ENCODE peak calls at places on chromosome 13, in four cellular contexts. One of them, this sample, is unnamed.

GRCh38 chr13:113837554-113838355 is 26.1 kb downstream of the GAS6 start:
- DNase-seq in mesenchymal stem cell: peak
- DNase-seq in tibial artery: peak
- DNase-seq in transverse colon: peak
- DNase-seq in this sample: peak

GRCh38 chr13:100434010-100434763 is 154.4 kb downstream of the GGACT start:
- DNase-seq in mesenchymal stem cell: peak
- DNase-seq in tibial artery: no peak
- DNase-seq in transverse colon: no peak
- DNase-seq in this sample: no peak

GRCh38 chr13:31638577-31638976 is 100.7 kb upstream of the RXFP2 start:
- DNase-seq in mesenchymal stem cell: peak
- DNase-seq in tibial artery: no peak
- DNase-seq in transverse colon: no peak
- DNase-seq in this sample: no peak

GRCh38 chr13:113551081-113552000 is 33.2 kb upstream of the TFDP1 start:
- DNase-seq in mesenchymal stem cell: no peak
- DNase-seq in tibial artery: peak
- DNase-seq in transverse colon: peak
- DNase-seq in this sample: no peak

GRCh38 chr13:18628428-18628827 is 553.2 kb downstream of the TUBA3C start:
- DNase-seq in mesenchymal stem cell: no peak
- DNase-seq in tibial artery: no peak
- DNase-seq in transverse colon: no peak
- DNase-seq in this sample: no peak

GRCh38 chr13:73602295-73602694 is 531.9 kb downstream of the KLF12 start:
- DNase-seq in mesenchymal stem cell: no peak
- DNase-seq in tibial artery: no peak
- DNase-seq in transverse colon: no peak
- DNase-seq in this sample: no peak

GRCh38 chr13:67267136-67267535 is 37.0 kb upstream of the PCDH9 start:
- DNase-seq in mesenchymal stem cell: no peak
- DNase-seq in tibial artery: no peak
- DNase-seq in transverse colon: no peak
- DNase-seq in this sample: no peak

GRCh38 chr13:114120486-114121430 is 11.7 kb downstream of the RASA3 start:
- DNase-seq in mesenchymal stem cell: peak
- DNase-seq in tibial artery: no peak
- DNase-seq in transverse colon: no peak
- DNase-seq in this sample: no peak

GRCh38 chr13:51453959-51454703 is 1.3 kb upstream of the INTS6 start:
- DNase-seq in mesenchymal stem cell: peak
- DNase-seq in tibial artery: no peak
- DNase-seq in transverse colon: peak
- DNase-seq in this sample: peak

GRCh38 chr13:112231451-112232083 is 144.6 kb upstream of the SPACA7 start:
- DNase-seq in mesenchymal stem cell: no peak
- DNase-seq in tibial artery: peak
- DNase-seq in transverse colon: no peak
- DNase-seq in this sample: no peak

GRCh38 chr13:112226320-112227002 is 149.7 kb upstream of the SPACA7 start:
- DNase-seq in mesenchymal stem cell: no peak
- DNase-seq in tibial artery: peak
- DNase-seq in transverse colon: no peak
- DNase-seq in this sample: no peak

GRCh38 chr13:112229992-112230872 is 145.9 kb upstream of the SPACA7 start:
- DNase-seq in mesenchymal stem cell: no peak
- DNase-seq in tibial artery: peak
- DNase-seq in transverse colon: no peak
- DNase-seq in this sample: no peak

GRCh38 chr13:112227031-112227430 is 149.1 kb upstream of the SPACA7 start:
- DNase-seq in mesenchymal stem cell: no peak
- DNase-seq in tibial artery: no peak
- DNase-seq in transverse colon: no peak
- DNase-seq in this sample: no peak

DNA sequence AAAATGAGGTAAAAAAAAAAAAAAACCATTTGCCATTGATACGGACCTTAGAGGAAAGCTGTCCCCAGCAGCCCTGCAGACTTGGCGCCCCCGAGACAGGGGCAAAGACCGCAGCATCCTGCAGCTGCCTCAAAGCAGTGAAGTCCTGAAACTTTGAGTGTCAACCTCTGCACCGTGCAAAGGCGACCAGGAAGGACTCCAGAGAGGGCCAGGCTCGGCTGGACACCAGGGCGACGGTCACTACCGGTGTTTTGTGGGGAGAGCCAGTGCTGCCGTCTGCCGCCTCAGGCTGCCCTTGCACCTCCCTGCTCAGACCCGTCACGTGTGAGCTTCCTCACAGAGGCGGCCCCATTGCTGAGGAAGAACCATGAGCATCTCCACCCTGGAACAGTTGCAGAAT is 146.7 kb upstream of the SPACA7 start:
- DNase-seq in mesenchymal stem cell: no peak
- DNase-seq in tibial artery: peak
- DNase-seq in transverse colon: no peak
- DNase-seq in this sample: no peak
- H3K27ac ChIP-seq in mesenchymal stem cell: no peak
- H3K27ac ChIP-seq in tibial artery: no peak
- H3K27ac ChIP-seq in transverse colon: no peak
- H3K27ac ChIP-seq in this sample: no peak

GRCh38 chr13:79485451-79485850 is 4.5 kb downstream of the NDFIP2 start:
- DNase-seq in mesenchymal stem cell: no peak
- DNase-seq in tibial artery: no peak
- DNase-seq in transverse colon: no peak
- DNase-seq in this sample: no peak
- H3K27ac ChIP-seq in mesenchymal stem cell: peak
- H3K27ac ChIP-seq in tibial artery: no peak
- H3K27ac ChIP-seq in transverse colon: peak
- H3K27ac ChIP-seq in this sample: no peak

DNA sequence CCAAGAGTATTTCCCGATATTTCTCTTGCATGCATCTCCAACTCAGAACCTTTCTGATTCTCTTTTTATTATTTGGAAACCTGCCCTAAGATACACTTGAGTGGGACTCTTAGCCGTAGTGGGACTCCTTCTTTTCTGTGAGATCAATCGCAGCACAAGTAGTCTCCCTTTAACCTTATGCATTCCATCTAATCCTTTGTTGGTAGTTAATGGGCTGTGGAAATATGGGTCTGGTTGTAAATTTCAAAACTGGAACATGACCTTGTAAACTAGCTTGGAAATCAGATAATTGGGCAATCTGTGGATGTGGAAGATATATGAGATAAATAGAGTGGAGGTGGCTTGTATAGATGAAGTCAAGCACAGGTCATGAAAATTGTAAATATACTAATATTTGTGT is 350.0 kb downstream of the NDFIP2 start:
- DNase-seq in mesenchymal stem cell: no peak
- DNase-seq in tibial artery: no peak
- DNase-seq in transverse colon: no peak
- DNase-seq in this sample: no peak
- H3K27ac ChIP-seq in mesenchymal stem cell: no peak
- H3K27ac ChIP-seq in tibial artery: no peak
- H3K27ac ChIP-seq in transverse colon: no peak
- H3K27ac ChIP-seq in this sample: no peak

DNA sequence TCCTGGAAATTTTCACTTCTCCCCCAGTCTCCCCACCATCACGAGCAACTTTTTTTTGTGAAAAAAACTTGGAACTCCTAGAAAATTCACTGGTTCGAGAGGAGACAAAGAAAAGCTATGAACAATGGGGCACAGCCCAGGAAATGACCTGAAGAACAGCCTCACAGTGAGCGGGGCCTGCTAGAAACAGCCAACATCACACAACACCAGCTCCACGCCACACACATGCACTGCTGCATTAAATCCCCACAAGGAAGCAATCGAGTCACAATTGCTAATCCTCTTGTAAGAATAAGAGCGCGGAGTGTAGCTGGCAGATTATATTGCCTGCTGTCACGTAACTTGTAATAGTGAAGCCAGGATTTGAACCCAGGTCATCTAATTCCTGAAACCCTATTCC is 48.8 kb downstream of the SLC7A1 start:
- DNase-seq in mesenchymal stem cell: no peak
- DNase-seq in tibial artery: no peak
- DNase-seq in transverse colon: no peak
- DNase-seq in this sample: no peak
- H3K27ac ChIP-seq in mesenchymal stem cell: no peak
- H3K27ac ChIP-seq in tibial artery: no peak
- H3K27ac ChIP-seq in transverse colon: no peak
- H3K27ac ChIP-seq in this sample: no peak

GRCh38 chr13:35500071-35500595 is 23.6 kb upstream of the MAB21L1 start:
- DNase-seq in mesenchymal stem cell: no peak
- DNase-seq in tibial artery: no peak
- DNase-seq in transverse colon: no peak
- DNase-seq in this sample: no peak
- H3K27ac ChIP-seq in mesenchymal stem cell: no peak
- H3K27ac ChIP-seq in tibial artery: no peak
- H3K27ac ChIP-seq in transverse colon: no peak
- H3K27ac ChIP-seq in this sample: no peak